ENCODE peak calls at places on chromosomes 6 and 20, in four cellular contexts. One of them, this sample, is unnamed.

GRCh38 chr6:44086931-44087574 is 40.2 kb downstream of the MRPL14 start:
- DNase-seq in endothelial cell of umbilical vein: no peak
- DNase-seq in lower lobe of right lung: peak; percentile 71
- DNase-seq in substantia nigra: peak; percentile 26
- DNase-seq in this sample: no peak

GRCh38 chr6:148854086-148854485 is 107.3 kb downstream of the UST start:
- DNase-seq in lower lobe of right lung: no peak
- DNase-seq in substantia nigra: no peak
- DNase-seq in endothelial cell of umbilical vein: no peak
- DNase-seq in this sample: no peak

GRCh38 chr6:107068691-107069630 is 41.0 kb downstream of the MTRES1 start:
- DNase-seq in lower lobe of right lung: no peak
- DNase-seq in endothelial cell of umbilical vein: no peak
- DNase-seq in substantia nigra: no peak
- DNase-seq in this sample: no peak

GRCh38 chr6:168988801-168989200 is 264.8 kb downstream of the THBS2 start:
- DNase-seq in substantia nigra: no peak
- DNase-seq in lower lobe of right lung: no peak
- DNase-seq in endothelial cell of umbilical vein: no peak
- DNase-seq in this sample: no peak

GRCh38 chr6:51045548-51045947 is 226.9 kb downstream of the TFAP2B start:
- DNase-seq in substantia nigra: no peak
- DNase-seq in lower lobe of right lung: no peak
- DNase-seq in endothelial cell of umbilical vein: no peak
- DNase-seq in this sample: no peak

GRCh38 chr6:122653094-122653493 is 42.9 kb downstream of the PKIB start:
- DNase-seq in lower lobe of right lung: no peak
- DNase-seq in endothelial cell of umbilical vein: no peak
- DNase-seq in substantia nigra: no peak
- DNase-seq in this sample: no peak

GRCh38 chr6:166803455-166803854 is 152.9 kb downstream of the RNASET2 start:
- DNase-seq in substantia nigra: no peak
- DNase-seq in lower lobe of right lung: no peak
- DNase-seq in endothelial cell of umbilical vein: no peak
- DNase-seq in this sample: no peak

GRCh38 chr6:30154709-30155521 is 6.1 kb downstream of the TRIM10 start:
- DNase-seq in endothelial cell of umbilical vein: peak; percentile 21
- DNase-seq in lower lobe of right lung: no peak
- DNase-seq in substantia nigra: no peak
- DNase-seq in this sample: no peak

GRCh38 chr6:110529355-110529754 is 52.9 kb upstream of the SLC22A16 start:
- DNase-seq in substantia nigra: no peak
- DNase-seq in endothelial cell of umbilical vein: peak; percentile 52
- DNase-seq in lower lobe of right lung: no peak
- DNase-seq in this sample: no peak

GRCh38 chr6:97312241-97312640 is 29.2 kb upstream of the MMS22L start:
- DNase-seq in lower lobe of right lung: no peak
- DNase-seq in substantia nigra: no peak
- DNase-seq in endothelial cell of umbilical vein: no peak
- DNase-seq in this sample: no peak

GRCh38 chr6:158284340-158285210 is 27.7 kb upstream of the TULP4 start:
- DNase-seq in substantia nigra: no peak
- DNase-seq in endothelial cell of umbilical vein: no peak
- DNase-seq in lower lobe of right lung: no peak
- DNase-seq in this sample: no peak

GRCh38 chr6:79079425-79080130 is 1.5 kb upstream of the PHIP start:
- DNase-seq in substantia nigra: no peak
- DNase-seq in endothelial cell of umbilical vein: peak; percentile 49
- DNase-seq in lower lobe of right lung: no peak
- DNase-seq in this sample: no peak

GRCh38 chr6:10659697-10660348 is 34.6 kb downstream of the C6orf52 start:
- DNase-seq in endothelial cell of umbilical vein: no peak
- DNase-seq in lower lobe of right lung: peak; percentile 45
- DNase-seq in substantia nigra: no peak
- DNase-seq in this sample: no peak

GRCh38 chr6:161303628-161304340 is 29.9 kb upstream of the AGPAT4 start:
- DNase-seq in endothelial cell of umbilical vein: no peak
- DNase-seq in substantia nigra: no peak
- DNase-seq in lower lobe of right lung: no peak
- DNase-seq in this sample: no peak

GRCh38 chr6:150143521-150144293 is 863 bp downstream of the PPP1R14C start:
- DNase-seq in lower lobe of right lung: peak; percentile 58
- DNase-seq in substantia nigra: no peak
- DNase-seq in endothelial cell of umbilical vein: no peak
- DNase-seq in this sample: no peak

GRCh38 chr6:63307581-63308246 is 12.1 kb downstream of the LGSN start:
- DNase-seq in substantia nigra: no peak
- DNase-seq in endothelial cell of umbilical vein: peak; percentile 53
- DNase-seq in lower lobe of right lung: no peak
- DNase-seq in this sample: no peak

GRCh38 chr20:16528078-16528477 is 45.2 kb downstream of the KIF16B start:
- DNase-seq in lower lobe of right lung: no peak
- DNase-seq in endothelial cell of umbilical vein: no peak
- DNase-seq in substantia nigra: no peak
- DNase-seq in this sample: no peak

GRCh38 chr6:156807028-156807427 is 29.9 kb downstream of the ARID1B start:
- DNase-seq in substantia nigra: no peak
- DNase-seq in endothelial cell of umbilical vein: no peak
- DNase-seq in lower lobe of right lung: no peak
- DNase-seq in this sample: no peak

GRCh38 chr6:167420177-167420576 is 95.3 kb downstream of the TTLL2 start:
- DNase-seq in substantia nigra: no peak
- DNase-seq in endothelial cell of umbilical vein: no peak
- DNase-seq in lower lobe of right lung: no peak
- DNase-seq in this sample: no peak

GRCh38 chr6:106084106-106084963 is 1.8 kb upstream of the PRDM1 start:
- DNase-seq in substantia nigra: no peak
- DNase-seq in endothelial cell of umbilical vein: peak; percentile 12
- DNase-seq in lower lobe of right lung: no peak
- DNase-seq in this sample: no peak

GRCh38 chr20:58389324-58389967 is 417 bp downstream of the VAPB start:
- DNase-seq in endothelial cell of umbilical vein: peak; percentile 39
- DNase-seq in substantia nigra: no peak
- DNase-seq in lower lobe of right lung: no peak
- DNase-seq in this sample: no peak

GRCh38 chr6:139550361-139550760 is 175.9 kb upstream of the CITED2 start:
- DNase-seq in endothelial cell of umbilical vein: no peak
- DNase-seq in substantia nigra: no peak
- DNase-seq in lower lobe of right lung: no peak
- DNase-seq in this sample: no peak

GRCh38 chr20:23246682-23247664 is 103.6 kb upstream of the NXT1 start:
- DNase-seq in substantia nigra: no peak
- DNase-seq in lower lobe of right lung: no peak
- DNase-seq in endothelial cell of umbilical vein: no peak
- DNase-seq in this sample: no peak

GRCh38 chr6:6811151-6812002 is 222.9 kb downstream of the LY86 start:
- DNase-seq in substantia nigra: no peak
- DNase-seq in endothelial cell of umbilical vein: peak; percentile 91
- DNase-seq in lower lobe of right lung: no peak
- DNase-seq in this sample: no peak

GRCh38 chr20:21936720-21937380 is 231.4 kb downstream of the PAX1 start:
- DNase-seq in lower lobe of right lung: no peak
- DNase-seq in substantia nigra: no peak
- DNase-seq in endothelial cell of umbilical vein: no peak
- DNase-seq in this sample: no peak

GRCh38 chr20:22630698-22631097 is 46.3 kb upstream of the FOXA2 start:
- DNase-seq in substantia nigra: no peak
- DNase-seq in endothelial cell of umbilical vein: no peak
- DNase-seq in lower lobe of right lung: no peak
- DNase-seq in this sample: no peak

GRCh38 chr6:41546475-41546865 is 289 bp downstream of the FOXP4 start:
- DNase-seq in substantia nigra: no peak
- DNase-seq in lower lobe of right lung: no peak
- DNase-seq in endothelial cell of umbilical vein: no peak
- DNase-seq in this sample: no peak

GRCh38 chr6:43838276-43839036 is 68.4 kb downstream of the VEGFA start:
- DNase-seq in lower lobe of right lung: peak; percentile 67
- DNase-seq in substantia nigra: no peak
- DNase-seq in endothelial cell of umbilical vein: peak; percentile 31
- DNase-seq in this sample: no peak

GRCh38 chr6:157304840-157305675 is 18.3 kb downstream of the TMEM242 start:
- DNase-seq in substantia nigra: no peak
- DNase-seq in lower lobe of right lung: no peak
- DNase-seq in endothelial cell of umbilical vein: peak; percentile 85
- DNase-seq in this sample: no peak